ENCODE peak calls at places on chromosomes 6 and 20, in nine cellular contexts. One of them, this sample, is unnamed.

GRCh38 chr6:107642348-107643347 is 152.7 kb downstream of the SOBP start:
- ATAC-seq in left ventricle myocardium superior: no peak
- ATAC-seq in A549: no peak
- ATAC-seq in stimulated activated naive CD8-positive, alpha-beta T cell treated with anti-CD3 and anti-CD28 coated beads, Interleukin-15, Interleukin-2, amounts not matched to agents 100 U/mL and 50 U/mL, for 24 hours: no peak
- ATAC-seq in left cardiac atrium: no peak
- ATAC-seq in activated T-cell treated with anti-CD3 and anti-CD28 coated beads, Interleukin-2, amount 50 U/mL, for 4 hours: no peak
- ATAC-seq in GM12878: peak
- ATAC-seq in activated CD8-positive, alpha-beta T cell treated with anti-CD3 and anti-CD28 coated beads, Interleukin-2, amount 10 ng/mL, durations not matched to agents 7 days and 5 days: no peak
- ATAC-seq in GM23338: no peak
- ATAC-seq in this sample: no peak

GRCh38 chr20:51470521-51470875 is 72.0 kb downstream of the NFATC2 start:
- ATAC-seq in left ventricle myocardium superior: no peak
- ATAC-seq in A549: no peak
- ATAC-seq in stimulated activated naive CD8-positive, alpha-beta T cell treated with anti-CD3 and anti-CD28 coated beads, Interleukin-15, Interleukin-2, amounts not matched to agents 100 U/mL and 50 U/mL, for 24 hours: peak
- ATAC-seq in left cardiac atrium: no peak
- ATAC-seq in activated T-cell treated with anti-CD3 and anti-CD28 coated beads, Interleukin-2, amount 50 U/mL, for 4 hours: peak
- ATAC-seq in GM12878: no peak
- ATAC-seq in activated CD8-positive, alpha-beta T cell treated with anti-CD3 and anti-CD28 coated beads, Interleukin-2, amount 10 ng/mL, durations not matched to agents 7 days and 5 days: peak
- ATAC-seq in GM23338: no peak
- ATAC-seq in this sample: no peak

GRCh38 chr6:105263685-105264298 is 84.0 kb upstream of the POPDC3 start:
- ATAC-seq in left ventricle myocardium superior: no peak
- ATAC-seq in A549: no peak
- ATAC-seq in stimulated activated naive CD8-positive, alpha-beta T cell treated with anti-CD3 and anti-CD28 coated beads, Interleukin-15, Interleukin-2, amounts not matched to agents 100 U/mL and 50 U/mL, for 24 hours: peak
- ATAC-seq in left cardiac atrium: peak
- ATAC-seq in activated T-cell treated with anti-CD3 and anti-CD28 coated beads, Interleukin-2, amount 50 U/mL, for 4 hours: peak
- ATAC-seq in GM12878: peak
- ATAC-seq in activated CD8-positive, alpha-beta T cell treated with anti-CD3 and anti-CD28 coated beads, Interleukin-2, amount 10 ng/mL, durations not matched to agents 7 days and 5 days: no peak
- ATAC-seq in GM23338: no peak
- ATAC-seq in this sample: no peak

GRCh38 chr6:167995731-167996151 is 1.7 kb upstream of the KIF25 start:
- ATAC-seq in left ventricle myocardium superior: no peak
- ATAC-seq in A549: no peak
- ATAC-seq in stimulated activated naive CD8-positive, alpha-beta T cell treated with anti-CD3 and anti-CD28 coated beads, Interleukin-15, Interleukin-2, amounts not matched to agents 100 U/mL and 50 U/mL, for 24 hours: no peak
- ATAC-seq in left cardiac atrium: no peak
- ATAC-seq in activated T-cell treated with anti-CD3 and anti-CD28 coated beads, Interleukin-2, amount 50 U/mL, for 4 hours: no peak
- ATAC-seq in GM12878: no peak
- ATAC-seq in activated CD8-positive, alpha-beta T cell treated with anti-CD3 and anti-CD28 coated beads, Interleukin-2, amount 10 ng/mL, durations not matched to agents 7 days and 5 days: no peak
- ATAC-seq in GM23338: no peak
- ATAC-seq in this sample: no peak

GRCh38 chr20:50333856-50334255 is 143.2 kb downstream of the CEBPB start:
- ATAC-seq in left ventricle myocardium superior: no peak
- ATAC-seq in A549: no peak
- ATAC-seq in stimulated activated naive CD8-positive, alpha-beta T cell treated with anti-CD3 and anti-CD28 coated beads, Interleukin-15, Interleukin-2, amounts not matched to agents 100 U/mL and 50 U/mL, for 24 hours: no peak
- ATAC-seq in left cardiac atrium: peak
- ATAC-seq in activated T-cell treated with anti-CD3 and anti-CD28 coated beads, Interleukin-2, amount 50 U/mL, for 4 hours: no peak
- ATAC-seq in GM12878: no peak
- ATAC-seq in activated CD8-positive, alpha-beta T cell treated with anti-CD3 and anti-CD28 coated beads, Interleukin-2, amount 10 ng/mL, durations not matched to agents 7 days and 5 days: no peak
- ATAC-seq in GM23338: no peak
- ATAC-seq in this sample: no peak

GRCh38 chr6:20532881-20533280 is 1.4 kb upstream of the CDKAL1 start:
- ATAC-seq in left ventricle myocardium superior: no peak
- ATAC-seq in A549: no peak
- ATAC-seq in stimulated activated naive CD8-positive, alpha-beta T cell treated with anti-CD3 and anti-CD28 coated beads, Interleukin-15, Interleukin-2, amounts not matched to agents 100 U/mL and 50 U/mL, for 24 hours: no peak
- ATAC-seq in left cardiac atrium: no peak
- ATAC-seq in activated T-cell treated with anti-CD3 and anti-CD28 coated beads, Interleukin-2, amount 50 U/mL, for 4 hours: no peak
- ATAC-seq in GM12878: no peak
- ATAC-seq in activated CD8-positive, alpha-beta T cell treated with anti-CD3 and anti-CD28 coated beads, Interleukin-2, amount 10 ng/mL, durations not matched to agents 7 days and 5 days: no peak
- ATAC-seq in GM23338: no peak
- ATAC-seq in this sample: no peak

GRCh38 chr6:134937426-134937825 is 12.5 kb downstream of the ALDH8A1 start:
- ATAC-seq in left ventricle myocardium superior: no peak
- ATAC-seq in A549: no peak
- ATAC-seq in stimulated activated naive CD8-positive, alpha-beta T cell treated with anti-CD3 and anti-CD28 coated beads, Interleukin-15, Interleukin-2, amounts not matched to agents 100 U/mL and 50 U/mL, for 24 hours: no peak
- ATAC-seq in left cardiac atrium: peak
- ATAC-seq in activated T-cell treated with anti-CD3 and anti-CD28 coated beads, Interleukin-2, amount 50 U/mL, for 4 hours: no peak
- ATAC-seq in GM12878: no peak
- ATAC-seq in activated CD8-positive, alpha-beta T cell treated with anti-CD3 and anti-CD28 coated beads, Interleukin-2, amount 10 ng/mL, durations not matched to agents 7 days and 5 days: no peak
- ATAC-seq in GM23338: no peak
- ATAC-seq in this sample: peak

GRCh38 chr20:61370841-61371303 is 118.8 kb downstream of the CDH4 start:
- ATAC-seq in left ventricle myocardium superior: no peak
- ATAC-seq in A549: peak
- ATAC-seq in stimulated activated naive CD8-positive, alpha-beta T cell treated with anti-CD3 and anti-CD28 coated beads, Interleukin-15, Interleukin-2, amounts not matched to agents 100 U/mL and 50 U/mL, for 24 hours: no peak
- ATAC-seq in left cardiac atrium: no peak
- ATAC-seq in activated T-cell treated with anti-CD3 and anti-CD28 coated beads, Interleukin-2, amount 50 U/mL, for 4 hours: no peak
- ATAC-seq in GM12878: no peak
- ATAC-seq in activated CD8-positive, alpha-beta T cell treated with anti-CD3 and anti-CD28 coated beads, Interleukin-2, amount 10 ng/mL, durations not matched to agents 7 days and 5 days: no peak
- ATAC-seq in GM23338: peak
- ATAC-seq in this sample: no peak

GRCh38 chr6:37143585-37143984 is 26.4 kb upstream of the PIM1 start:
- ATAC-seq in left ventricle myocardium superior: no peak
- ATAC-seq in A549: no peak
- ATAC-seq in stimulated activated naive CD8-positive, alpha-beta T cell treated with anti-CD3 and anti-CD28 coated beads, Interleukin-15, Interleukin-2, amounts not matched to agents 100 U/mL and 50 U/mL, for 24 hours: no peak
- ATAC-seq in left cardiac atrium: no peak
- ATAC-seq in activated T-cell treated with anti-CD3 and anti-CD28 coated beads, Interleukin-2, amount 50 U/mL, for 4 hours: no peak
- ATAC-seq in GM12878: peak
- ATAC-seq in activated CD8-positive, alpha-beta T cell treated with anti-CD3 and anti-CD28 coated beads, Interleukin-2, amount 10 ng/mL, durations not matched to agents 7 days and 5 days: no peak
- ATAC-seq in GM23338: no peak
- ATAC-seq in this sample: no peak

GRCh38 chr6:145155873-145156782 is 579.2 kb downstream of the EPM2A start:
- ATAC-seq in left ventricle myocardium superior: no peak
- ATAC-seq in A549: no peak
- ATAC-seq in stimulated activated naive CD8-positive, alpha-beta T cell treated with anti-CD3 and anti-CD28 coated beads, Interleukin-15, Interleukin-2, amounts not matched to agents 100 U/mL and 50 U/mL, for 24 hours: no peak
- ATAC-seq in left cardiac atrium: peak
- ATAC-seq in activated T-cell treated with anti-CD3 and anti-CD28 coated beads, Interleukin-2, amount 50 U/mL, for 4 hours: no peak
- ATAC-seq in GM12878: peak
- ATAC-seq in activated CD8-positive, alpha-beta T cell treated with anti-CD3 and anti-CD28 coated beads, Interleukin-2, amount 10 ng/mL, durations not matched to agents 7 days and 5 days: no peak
- ATAC-seq in GM23338: no peak
- ATAC-seq in this sample: no peak

GRCh38 chr20:14523090-14523489 is 185.7 kb upstream of the FLRT3 start:
- ATAC-seq in left ventricle myocardium superior: no peak
- ATAC-seq in A549: no peak
- ATAC-seq in stimulated activated naive CD8-positive, alpha-beta T cell treated with anti-CD3 and anti-CD28 coated beads, Interleukin-15, Interleukin-2, amounts not matched to agents 100 U/mL and 50 U/mL, for 24 hours: no peak
- ATAC-seq in left cardiac atrium: no peak
- ATAC-seq in activated T-cell treated with anti-CD3 and anti-CD28 coated beads, Interleukin-2, amount 50 U/mL, for 4 hours: no peak
- ATAC-seq in GM12878: no peak
- ATAC-seq in activated CD8-positive, alpha-beta T cell treated with anti-CD3 and anti-CD28 coated beads, Interleukin-2, amount 10 ng/mL, durations not matched to agents 7 days and 5 days: no peak
- ATAC-seq in GM23338: no peak
- ATAC-seq in this sample: no peak

GRCh38 chr6:7769702-7770101 is 43.8 kb downstream of the BMP6 start:
- ATAC-seq in left ventricle myocardium superior: no peak
- ATAC-seq in A549: no peak
- ATAC-seq in stimulated activated naive CD8-positive, alpha-beta T cell treated with anti-CD3 and anti-CD28 coated beads, Interleukin-15, Interleukin-2, amounts not matched to agents 100 U/mL and 50 U/mL, for 24 hours: no peak
- ATAC-seq in left cardiac atrium: no peak
- ATAC-seq in activated T-cell treated with anti-CD3 and anti-CD28 coated beads, Interleukin-2, amount 50 U/mL, for 4 hours: no peak
- ATAC-seq in GM12878: no peak
- ATAC-seq in activated CD8-positive, alpha-beta T cell treated with anti-CD3 and anti-CD28 coated beads, Interleukin-2, amount 10 ng/mL, durations not matched to agents 7 days and 5 days: no peak
- ATAC-seq in GM23338: no peak
- ATAC-seq in this sample: no peak

GRCh38 chr6:89298680-89299450 is 16.2 kb downstream of the GABRR2 start:
- ATAC-seq in left ventricle myocardium superior: no peak
- ATAC-seq in A549: peak
- ATAC-seq in stimulated activated naive CD8-positive, alpha-beta T cell treated with anti-CD3 and anti-CD28 coated beads, Interleukin-15, Interleukin-2, amounts not matched to agents 100 U/mL and 50 U/mL, for 24 hours: peak
- ATAC-seq in left cardiac atrium: peak
- ATAC-seq in activated T-cell treated with anti-CD3 and anti-CD28 coated beads, Interleukin-2, amount 50 U/mL, for 4 hours: peak
- ATAC-seq in GM12878: peak
- ATAC-seq in activated CD8-positive, alpha-beta T cell treated with anti-CD3 and anti-CD28 coated beads, Interleukin-2, amount 10 ng/mL, durations not matched to agents 7 days and 5 days: peak
- ATAC-seq in GM23338: no peak
- ATAC-seq in this sample: peak

GRCh38 chr6:53591873-53592272 is 47.0 kb upstream of the GCLC start:
- ATAC-seq in left ventricle myocardium superior: no peak
- ATAC-seq in A549: no peak
- ATAC-seq in stimulated activated naive CD8-positive, alpha-beta T cell treated with anti-CD3 and anti-CD28 coated beads, Interleukin-15, Interleukin-2, amounts not matched to agents 100 U/mL and 50 U/mL, for 24 hours: no peak
- ATAC-seq in left cardiac atrium: no peak
- ATAC-seq in activated T-cell treated with anti-CD3 and anti-CD28 coated beads, Interleukin-2, amount 50 U/mL, for 4 hours: peak
- ATAC-seq in GM12878: peak
- ATAC-seq in activated CD8-positive, alpha-beta T cell treated with anti-CD3 and anti-CD28 coated beads, Interleukin-2, amount 10 ng/mL, durations not matched to agents 7 days and 5 days: no peak
- ATAC-seq in GM23338: no peak
- ATAC-seq in this sample: no peak

GRCh38 chr6:20236899-20237600 is 24.8 kb upstream of the MBOAT1 start:
- ATAC-seq in left ventricle myocardium superior: no peak
- ATAC-seq in A549: no peak
- ATAC-seq in stimulated activated naive CD8-positive, alpha-beta T cell treated with anti-CD3 and anti-CD28 coated beads, Interleukin-15, Interleukin-2, amounts not matched to agents 100 U/mL and 50 U/mL, for 24 hours: no peak
- ATAC-seq in left cardiac atrium: no peak
- ATAC-seq in activated T-cell treated with anti-CD3 and anti-CD28 coated beads, Interleukin-2, amount 50 U/mL, for 4 hours: no peak
- ATAC-seq in GM12878: no peak
- ATAC-seq in activated CD8-positive, alpha-beta T cell treated with anti-CD3 and anti-CD28 coated beads, Interleukin-2, amount 10 ng/mL, durations not matched to agents 7 days and 5 days: no peak
- ATAC-seq in GM23338: no peak
- ATAC-seq in this sample: no peak

GRCh38 chr6:80143312-80143960 is 37.0 kb downstream of the BCKDHB start:
- ATAC-seq in left ventricle myocardium superior: peak
- ATAC-seq in A549: peak
- ATAC-seq in stimulated activated naive CD8-positive, alpha-beta T cell treated with anti-CD3 and anti-CD28 coated beads, Interleukin-15, Interleukin-2, amounts not matched to agents 100 U/mL and 50 U/mL, for 24 hours: no peak
- ATAC-seq in left cardiac atrium: peak
- ATAC-seq in activated T-cell treated with anti-CD3 and anti-CD28 coated beads, Interleukin-2, amount 50 U/mL, for 4 hours: no peak
- ATAC-seq in GM12878: no peak
- ATAC-seq in activated CD8-positive, alpha-beta T cell treated with anti-CD3 and anti-CD28 coated beads, Interleukin-2, amount 10 ng/mL, durations not matched to agents 7 days and 5 days: no peak
- ATAC-seq in GM23338: no peak
- ATAC-seq in this sample: peak

GRCh38 chr6:116450769-116451740 is 10.1 kb upstream of the CALHM6 start:
- ATAC-seq in left ventricle myocardium superior: peak
- ATAC-seq in A549: no peak
- ATAC-seq in stimulated activated naive CD8-positive, alpha-beta T cell treated with anti-CD3 and anti-CD28 coated beads, Interleukin-15, Interleukin-2, amounts not matched to agents 100 U/mL and 50 U/mL, for 24 hours: no peak
- ATAC-seq in left cardiac atrium: peak
- ATAC-seq in activated T-cell treated with anti-CD3 and anti-CD28 coated beads, Interleukin-2, amount 50 U/mL, for 4 hours: no peak
- ATAC-seq in GM12878: peak
- ATAC-seq in activated CD8-positive, alpha-beta T cell treated with anti-CD3 and anti-CD28 coated beads, Interleukin-2, amount 10 ng/mL, durations not matched to agents 7 days and 5 days: no peak
- ATAC-seq in GM23338: peak
- ATAC-seq in this sample: no peak

GRCh38 chr6:100283288-100283687 is 181.4 kb downstream of the SIM1 start:
- ATAC-seq in left ventricle myocardium superior: no peak
- ATAC-seq in A549: peak
- ATAC-seq in stimulated activated naive CD8-positive, alpha-beta T cell treated with anti-CD3 and anti-CD28 coated beads, Interleukin-15, Interleukin-2, amounts not matched to agents 100 U/mL and 50 U/mL, for 24 hours: no peak
- ATAC-seq in left cardiac atrium: no peak
- ATAC-seq in activated T-cell treated with anti-CD3 and anti-CD28 coated beads, Interleukin-2, amount 50 U/mL, for 4 hours: no peak
- ATAC-seq in GM12878: no peak
- ATAC-seq in activated CD8-positive, alpha-beta T cell treated with anti-CD3 and anti-CD28 coated beads, Interleukin-2, amount 10 ng/mL, durations not matched to agents 7 days and 5 days: no peak
- ATAC-seq in GM23338: no peak
- ATAC-seq in this sample: peak

GRCh38 chr6:38603492-38603891 is 36.2 kb downstream of the BTBD9 start:
- ATAC-seq in left ventricle myocardium superior: no peak
- ATAC-seq in A549: no peak
- ATAC-seq in stimulated activated naive CD8-positive, alpha-beta T cell treated with anti-CD3 and anti-CD28 coated beads, Interleukin-15, Interleukin-2, amounts not matched to agents 100 U/mL and 50 U/mL, for 24 hours: no peak
- ATAC-seq in left cardiac atrium: no peak
- ATAC-seq in activated T-cell treated with anti-CD3 and anti-CD28 coated beads, Interleukin-2, amount 50 U/mL, for 4 hours: no peak
- ATAC-seq in GM12878: no peak
- ATAC-seq in activated CD8-positive, alpha-beta T cell treated with anti-CD3 and anti-CD28 coated beads, Interleukin-2, amount 10 ng/mL, durations not matched to agents 7 days and 5 days: no peak
- ATAC-seq in GM23338: no peak
- ATAC-seq in this sample: no peak

GRCh38 chr6:149077208-149077607 is 240.3 kb upstream of the TAB2 start:
- ATAC-seq in left ventricle myocardium superior: no peak
- ATAC-seq in A549: no peak
- ATAC-seq in stimulated activated naive CD8-positive, alpha-beta T cell treated with anti-CD3 and anti-CD28 coated beads, Interleukin-15, Interleukin-2, amounts not matched to agents 100 U/mL and 50 U/mL, for 24 hours: peak
- ATAC-seq in left cardiac atrium: no peak
- ATAC-seq in activated T-cell treated with anti-CD3 and anti-CD28 coated beads, Interleukin-2, amount 50 U/mL, for 4 hours: peak
- ATAC-seq in GM12878: no peak
- ATAC-seq in activated CD8-positive, alpha-beta T cell treated with anti-CD3 and anti-CD28 coated beads, Interleukin-2, amount 10 ng/mL, durations not matched to agents 7 days and 5 days: no peak
- ATAC-seq in GM23338: no peak
- ATAC-seq in this sample: no peak

GRCh38 chr6:89034586-89035251 is 45.8 kb upstream of the PNRC1 start:
- ATAC-seq in left ventricle myocardium superior: peak
- ATAC-seq in A549: peak
- ATAC-seq in stimulated activated naive CD8-positive, alpha-beta T cell treated with anti-CD3 and anti-CD28 coated beads, Interleukin-15, Interleukin-2, amounts not matched to agents 100 U/mL and 50 U/mL, for 24 hours: no peak
- ATAC-seq in left cardiac atrium: peak
- ATAC-seq in activated T-cell treated with anti-CD3 and anti-CD28 coated beads, Interleukin-2, amount 50 U/mL, for 4 hours: no peak
- ATAC-seq in GM12878: no peak
- ATAC-seq in activated CD8-positive, alpha-beta T cell treated with anti-CD3 and anti-CD28 coated beads, Interleukin-2, amount 10 ng/mL, durations not matched to agents 7 days and 5 days: no peak
- ATAC-seq in GM23338: peak
- ATAC-seq in this sample: peak

GRCh38 chr6:8434727-8435092 is 635 bp downstream of the SLC35B3 start:
- ATAC-seq in left ventricle myocardium superior: peak
- ATAC-seq in A549: peak
- ATAC-seq in stimulated activated naive CD8-positive, alpha-beta T cell treated with anti-CD3 and anti-CD28 coated beads, Interleukin-15, Interleukin-2, amounts not matched to agents 100 U/mL and 50 U/mL, for 24 hours: no peak
- ATAC-seq in left cardiac atrium: peak
- ATAC-seq in activated T-cell treated with anti-CD3 and anti-CD28 coated beads, Interleukin-2, amount 50 U/mL, for 4 hours: peak
- ATAC-seq in GM12878: peak
- ATAC-seq in activated CD8-positive, alpha-beta T cell treated with anti-CD3 and anti-CD28 coated beads, Interleukin-2, amount 10 ng/mL, durations not matched to agents 7 days and 5 days: no peak
- ATAC-seq in GM23338: no peak
- ATAC-seq in this sample: peak

GRCh38 chr6:43254138-43254817 is 11.0 kb downstream of the TTBK1 start:
- ATAC-seq in left ventricle myocardium superior: no peak
- ATAC-seq in A549: no peak
- ATAC-seq in stimulated activated naive CD8-positive, alpha-beta T cell treated with anti-CD3 and anti-CD28 coated beads, Interleukin-15, Interleukin-2, amounts not matched to agents 100 U/mL and 50 U/mL, for 24 hours: peak
- ATAC-seq in left cardiac atrium: no peak
- ATAC-seq in activated T-cell treated with anti-CD3 and anti-CD28 coated beads, Interleukin-2, amount 50 U/mL, for 4 hours: peak
- ATAC-seq in GM12878: peak
- ATAC-seq in activated CD8-positive, alpha-beta T cell treated with anti-CD3 and anti-CD28 coated beads, Interleukin-2, amount 10 ng/mL, durations not matched to agents 7 days and 5 days: peak
- ATAC-seq in GM23338: no peak
- ATAC-seq in this sample: no peak

GRCh38 chr20:44188752-44189151 is 1.8 kb upstream of the JPH2 start:
- ATAC-seq in left ventricle myocardium superior: peak
- ATAC-seq in A549: no peak
- ATAC-seq in stimulated activated naive CD8-positive, alpha-beta T cell treated with anti-CD3 and anti-CD28 coated beads, Interleukin-15, Interleukin-2, amounts not matched to agents 100 U/mL and 50 U/mL, for 24 hours: no peak
- ATAC-seq in left cardiac atrium: peak
- ATAC-seq in activated T-cell treated with anti-CD3 and anti-CD28 coated beads, Interleukin-2, amount 50 U/mL, for 4 hours: no peak
- ATAC-seq in GM12878: peak
- ATAC-seq in activated CD8-positive, alpha-beta T cell treated with anti-CD3 and anti-CD28 coated beads, Interleukin-2, amount 10 ng/mL, durations not matched to agents 7 days and 5 days: no peak
- ATAC-seq in GM23338: no peak
- ATAC-seq in this sample: no peak

GRCh38 chr6:157328108-157328692 is 4.9 kb upstream of the TMEM242 start:
- ATAC-seq in left ventricle myocardium superior: no peak
- ATAC-seq in A549: no peak
- ATAC-seq in stimulated activated naive CD8-positive, alpha-beta T cell treated with anti-CD3 and anti-CD28 coated beads, Interleukin-15, Interleukin-2, amounts not matched to agents 100 U/mL and 50 U/mL, for 24 hours: no peak
- ATAC-seq in left cardiac atrium: no peak
- ATAC-seq in activated T-cell treated with anti-CD3 and anti-CD28 coated beads, Interleukin-2, amount 50 U/mL, for 4 hours: no peak
- ATAC-seq in GM12878: no peak
- ATAC-seq in activated CD8-positive, alpha-beta T cell treated with anti-CD3 and anti-CD28 coated beads, Interleukin-2, amount 10 ng/mL, durations not matched to agents 7 days and 5 days: no peak
- ATAC-seq in GM23338: no peak
- ATAC-seq in this sample: peak

GRCh38 chr6:144295981-144296767 is 11.0 kb downstream of the UTRN start:
- ATAC-seq in left ventricle myocardium superior: no peak
- ATAC-seq in A549: no peak
- ATAC-seq in stimulated activated naive CD8-positive, alpha-beta T cell treated with anti-CD3 and anti-CD28 coated beads, Interleukin-15, Interleukin-2, amounts not matched to agents 100 U/mL and 50 U/mL, for 24 hours: no peak
- ATAC-seq in left cardiac atrium: no peak
- ATAC-seq in activated T-cell treated with anti-CD3 and anti-CD28 coated beads, Interleukin-2, amount 50 U/mL, for 4 hours: no peak
- ATAC-seq in GM12878: no peak
- ATAC-seq in activated CD8-positive, alpha-beta T cell treated with anti-CD3 and anti-CD28 coated beads, Interleukin-2, amount 10 ng/mL, durations not matched to agents 7 days and 5 days: no peak
- ATAC-seq in GM23338: no peak
- ATAC-seq in this sample: no peak

GRCh38 chr20:63295846-63296245 is 2.9 kb downstream of the COL20A1 start:
- ATAC-seq in left ventricle myocardium superior: no peak
- ATAC-seq in A549: no peak
- ATAC-seq in stimulated activated naive CD8-positive, alpha-beta T cell treated with anti-CD3 and anti-CD28 coated beads, Interleukin-15, Interleukin-2, amounts not matched to agents 100 U/mL and 50 U/mL, for 24 hours: no peak
- ATAC-seq in left cardiac atrium: no peak
- ATAC-seq in activated T-cell treated with anti-CD3 and anti-CD28 coated beads, Interleukin-2, amount 50 U/mL, for 4 hours: peak
- ATAC-seq in GM12878: no peak
- ATAC-seq in activated CD8-positive, alpha-beta T cell treated with anti-CD3 and anti-CD28 coated beads, Interleukin-2, amount 10 ng/mL, durations not matched to agents 7 days and 5 days: peak
- ATAC-seq in GM23338: peak
- ATAC-seq in this sample: no peak

GRCh38 chr20:52118233-52118632 is 73.3 kb downstream of the ZFP64 start:
- ATAC-seq in left ventricle myocardium superior: no peak
- ATAC-seq in A549: no peak
- ATAC-seq in stimulated activated naive CD8-positive, alpha-beta T cell treated with anti-CD3 and anti-CD28 coated beads, Interleukin-15, Interleukin-2, amounts not matched to agents 100 U/mL and 50 U/mL, for 24 hours: no peak
- ATAC-seq in left cardiac atrium: no peak
- ATAC-seq in activated T-cell treated with anti-CD3 and anti-CD28 coated beads, Interleukin-2, amount 50 U/mL, for 4 hours: no peak
- ATAC-seq in GM12878: no peak
- ATAC-seq in activated CD8-positive, alpha-beta T cell treated with anti-CD3 and anti-CD28 coated beads, Interleukin-2, amount 10 ng/mL, durations not matched to agents 7 days and 5 days: no peak
- ATAC-seq in GM23338: no peak
- ATAC-seq in this sample: no peak

GRCh38 chr6:7129784-7130569 is 22.2 kb downstream of the RREB1 start:
- ATAC-seq in left ventricle myocardium superior: peak
- ATAC-seq in A549: peak
- ATAC-seq in stimulated activated naive CD8-positive, alpha-beta T cell treated with anti-CD3 and anti-CD28 coated beads, Interleukin-15, Interleukin-2, amounts not matched to agents 100 U/mL and 50 U/mL, for 24 hours: peak
- ATAC-seq in left cardiac atrium: peak
- ATAC-seq in activated T-cell treated with anti-CD3 and anti-CD28 coated beads, Interleukin-2, amount 50 U/mL, for 4 hours: peak
- ATAC-seq in GM12878: peak
- ATAC-seq in activated CD8-positive, alpha-beta T cell treated with anti-CD3 and anti-CD28 coated beads, Interleukin-2, amount 10 ng/mL, durations not matched to agents 7 days and 5 days: peak
- ATAC-seq in GM23338: no peak
- ATAC-seq in this sample: no peak

GRCh38 chr20:19915111-19915798 is 101.9 kb upstream of the NAA20 start:
- ATAC-seq in left ventricle myocardium superior: peak
- ATAC-seq in A549: peak
- ATAC-seq in stimulated activated naive CD8-positive, alpha-beta T cell treated with anti-CD3 and anti-CD28 coated beads, Interleukin-15, Interleukin-2, amounts not matched to agents 100 U/mL and 50 U/mL, for 24 hours: no peak
- ATAC-seq in left cardiac atrium: peak
- ATAC-seq in activated T-cell treated with anti-CD3 and anti-CD28 coated beads, Interleukin-2, amount 50 U/mL, for 4 hours: no peak
- ATAC-seq in GM12878: peak
- ATAC-seq in activated CD8-positive, alpha-beta T cell treated with anti-CD3 and anti-CD28 coated beads, Interleukin-2, amount 10 ng/mL, durations not matched to agents 7 days and 5 days: no peak
- ATAC-seq in GM23338: no peak
- ATAC-seq in this sample: no peak

GRCh38 chr6:89360415-89360999 is 8.0 kb upstream of the UBE2J1 start:
- ATAC-seq in left ventricle myocardium superior: no peak
- ATAC-seq in A549: no peak
- ATAC-seq in stimulated activated naive CD8-positive, alpha-beta T cell treated with anti-CD3 and anti-CD28 coated beads, Interleukin-15, Interleukin-2, amounts not matched to agents 100 U/mL and 50 U/mL, for 24 hours: peak
- ATAC-seq in left cardiac atrium: no peak
- ATAC-seq in activated T-cell treated with anti-CD3 and anti-CD28 coated beads, Interleukin-2, amount 50 U/mL, for 4 hours: peak
- ATAC-seq in GM12878: peak
- ATAC-seq in activated CD8-positive, alpha-beta T cell treated with anti-CD3 and anti-CD28 coated beads, Interleukin-2, amount 10 ng/mL, durations not matched to agents 7 days and 5 days: peak
- ATAC-seq in GM23338: no peak
- ATAC-seq in this sample: no peak